ENCODE peak calls at places on chromosomes 13 and 19, in five cellular contexts. One of them, this sample, is unnamed.

GRCh38 chr19:19321143-19321577 is 531 bp downstream of the MAU2 start:
- DNase-seq in K562: peak
- DNase-seq in HepG2: peak
- DNase-seq in GM12878: no peak
- DNase-seq in SK-N-SH: peak
- DNase-seq in this sample: no peak

GRCh38 chr13:26538363-26539317 is 18.8 kb upstream of the WASF3 start:
- DNase-seq in HepG2: no peak
- DNase-seq in SK-N-SH: no peak
- DNase-seq in GM12878: no peak
- DNase-seq in K562: no peak
- DNase-seq in this sample: no peak

GRCh38 chr13:73138967-73139491 is 80.2 kb downstream of the KLF5 start:
- DNase-seq in GM12878: no peak
- DNase-seq in K562: no peak
- DNase-seq in HepG2: no peak
- DNase-seq in SK-N-SH: no peak
- DNase-seq in this sample: no peak

GRCh38 chr13:98509271-98510155 is 67.4 kb downstream of the STK24 start:
- DNase-seq in SK-N-SH: no peak
- DNase-seq in HepG2: peak
- DNase-seq in GM12878: peak
- DNase-seq in K562: peak
- DNase-seq in this sample: peak

GRCh38 chr13:111515648-111516047 is 195.2 kb downstream of the TEX29 start:
- DNase-seq in K562: no peak
- DNase-seq in GM12878: no peak
- DNase-seq in HepG2: no peak
- DNase-seq in SK-N-SH: no peak
- DNase-seq in this sample: no peak

GRCh38 chr19:10510301-10510802 is 6.9 kb downstream of the S1PR5 start:
- DNase-seq in GM12878: no peak
- DNase-seq in SK-N-SH: peak
- DNase-seq in HepG2: peak
- DNase-seq in K562: peak
- DNase-seq in this sample: no peak

GRCh38 chr13:110557082-110557481 is 4.4 kb downstream of the RAB20 start:
- DNase-seq in GM12878: no peak
- DNase-seq in HepG2: no peak
- DNase-seq in K562: no peak
- DNase-seq in SK-N-SH: no peak
- DNase-seq in this sample: no peak

GRCh38 chr19:40716031-40716654 is 543 bp downstream of the COQ8B start:
- DNase-seq in HepG2: no peak
- DNase-seq in K562: peak
- DNase-seq in SK-N-SH: no peak
- DNase-seq in GM12878: peak
- DNase-seq in this sample: peak

GRCh38 chr19:41408256-41408655 is 10.6 kb downstream of the BCKDHA start:
- DNase-seq in HepG2: no peak
- DNase-seq in GM12878: no peak
- DNase-seq in K562: peak
- DNase-seq in SK-N-SH: no peak
- DNase-seq in this sample: no peak

GRCh38 chr13:31067416-31068118 is 94.1 kb downstream of the HSPH1 start:
- DNase-seq in HepG2: no peak
- DNase-seq in GM12878: no peak
- DNase-seq in SK-N-SH: no peak
- DNase-seq in K562: no peak
- DNase-seq in this sample: no peak

GRCh38 chr13:45728759-45729158 is 26.6 kb downstream of the CBY2 start:
- DNase-seq in GM12878: no peak
- DNase-seq in K562: peak
- DNase-seq in HepG2: peak
- DNase-seq in SK-N-SH: no peak
- DNase-seq in this sample: peak

GRCh38 chr19:38251564-38252051 is 4.6 kb downstream of the PPP1R14A start:
- DNase-seq in SK-N-SH: no peak
- DNase-seq in HepG2: no peak
- DNase-seq in K562: no peak
- DNase-seq in GM12878: no peak
- DNase-seq in this sample: no peak

GRCh38 chr19:50368649-50369570 is 3.5 kb upstream of the NAPSA start:
- DNase-seq in SK-N-SH: peak
- DNase-seq in K562: peak
- DNase-seq in HepG2: peak
- DNase-seq in GM12878: peak
- DNase-seq in this sample: peak

DNA sequence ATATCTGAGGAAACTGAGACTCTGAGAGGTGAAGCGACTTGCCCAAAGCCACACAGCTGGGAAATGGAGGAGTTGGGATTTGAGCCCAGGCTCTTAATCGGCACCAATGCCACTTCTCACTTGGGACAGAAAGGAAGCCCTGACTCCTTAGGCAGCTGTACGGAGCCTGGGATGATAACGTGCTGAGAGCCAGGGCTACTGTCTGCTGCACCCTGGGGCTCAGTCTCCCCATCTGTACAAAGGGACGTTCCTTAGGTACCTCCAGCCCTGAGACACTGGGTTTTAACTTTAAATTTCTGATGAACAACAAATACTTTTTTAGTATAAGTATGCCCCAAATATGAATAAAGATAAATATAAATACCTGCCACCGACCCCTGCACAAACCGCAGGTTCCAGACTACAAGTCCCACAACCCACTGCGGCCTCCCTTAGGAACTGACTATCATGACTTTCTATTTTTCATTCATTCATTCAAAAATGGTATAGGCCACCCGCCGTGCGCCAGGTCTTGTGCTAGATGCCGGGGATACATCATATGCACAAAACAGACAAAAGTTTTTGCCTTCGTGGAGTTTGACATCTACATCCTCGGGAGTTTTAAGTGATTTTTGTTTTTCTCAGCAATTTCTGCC is 766 bp upstream of the NCLN start:
- DNase-seq in HepG2: no peak
- DNase-seq in K562: peak
- DNase-seq in GM12878: no peak
- DNase-seq in SK-N-SH: peak
- DNase-seq in this sample: no peak
- TF ChIP-seq ZBTB33 in HepG2: no peak
- TF ChIP-seq ZBTB33 in K562: no peak
- TF ChIP-seq ZBTB33 in GM12878: no peak
- TF ChIP-seq ZBTB33 in SK-N-SH: no peak
- TF ChIP-seq ZBTB33 in this sample: no peak

GRCh38 chr13:92158335-92158734 is 759.9 kb downstream of the GPC5 start:
- DNase-seq in HepG2: no peak
- DNase-seq in SK-N-SH: no peak
- DNase-seq in K562: no peak
- DNase-seq in GM12878: no peak
- DNase-seq in this sample: no peak
- TF ChIP-seq MAX in HepG2: no peak
- TF ChIP-seq MAX in SK-N-SH: no peak
- TF ChIP-seq MAX in K562: no peak
- TF ChIP-seq MAX in GM12878: no peak
- TF ChIP-seq MAX in this sample: no peak

GRCh38 chr19:6489278-6490061 is 7.9 kb upstream of the DENND1C start:
- DNase-seq in HepG2: no peak
- DNase-seq in SK-N-SH: no peak
- DNase-seq in K562: no peak
- DNase-seq in GM12878: peak
- DNase-seq in this sample: no peak
- H3K27ac ChIP-seq in HepG2: no peak
- H3K27ac ChIP-seq in SK-N-SH: no peak
- H3K27ac ChIP-seq in K562: no peak
- H3K27ac ChIP-seq in GM12878: peak
- H3K27ac ChIP-seq in this sample: no peak

GRCh38 chr13:34044660-34045080 is 226.7 kb downstream of the RFC3 start:
- DNase-seq in HepG2: no peak
- DNase-seq in K562: no peak
- DNase-seq in GM12878: no peak
- DNase-seq in SK-N-SH: no peak
- DNase-seq in this sample: peak
- TF ChIP-seq ZBTB33 in HepG2: no peak
- TF ChIP-seq ZBTB33 in K562: no peak
- TF ChIP-seq ZBTB33 in GM12878: no peak
- TF ChIP-seq ZBTB33 in SK-N-SH: no peak
- TF ChIP-seq ZBTB33 in this sample: no peak

GRCh38 chr19:13190781-13191540 is 40.8 kb downstream of the IER2 start:
- DNase-seq in K562: peak
- DNase-seq in SK-N-SH: no peak
- DNase-seq in HepG2: peak
- DNase-seq in GM12878: no peak
- DNase-seq in this sample: no peak
- TF ChIP-seq MAX in K562: no peak
- TF ChIP-seq MAX in SK-N-SH: no peak
- TF ChIP-seq MAX in HepG2: no peak
- TF ChIP-seq MAX in GM12878: no peak
- TF ChIP-seq MAX in this sample: no peak